ENCODE peak calls at places on chromosomes 3 and 15, in six cellular contexts. One of them, this sample, is unnamed.

GRCh38 chr15:79169531-79170123 is 79.0 kb upstream of the RASGRF1 start:
- DNase-seq in IMR-90: no peak
- DNase-seq in left lung: no peak
- DNase-seq in astrocyte: no peak
- DNase-seq in A549: no peak
- DNase-seq in mucosa of descending colon: no peak
- DNase-seq in this sample: no peak

GRCh38 chr15:33188159-33188558 is 6.4 kb downstream of the FMN1 start:
- DNase-seq in astrocyte: no peak
- DNase-seq in mucosa of descending colon: no peak
- DNase-seq in A549: no peak
- DNase-seq in IMR-90: no peak
- DNase-seq in left lung: no peak
- DNase-seq in this sample: no peak

GRCh38 chr15:90389513-90389912 is 1.5 kb downstream of the IQGAP1 start:
- DNase-seq in astrocyte: no peak
- DNase-seq in IMR-90: no peak
- DNase-seq in mucosa of descending colon: no peak
- DNase-seq in left lung: no peak
- DNase-seq in A549: no peak
- DNase-seq in this sample: no peak

GRCh38 chr3:46847744-46848143 is 15.5 kb downstream of the MYL3 start:
- DNase-seq in mucosa of descending colon: no peak
- DNase-seq in astrocyte: no peak
- DNase-seq in left lung: no peak
- DNase-seq in A549: no peak
- DNase-seq in IMR-90: no peak
- DNase-seq in this sample: peak; percentile 30

GRCh38 chr3:61944736-61945135 is 383.4 kb downstream of the PTPRG start:
- DNase-seq in A549: no peak
- DNase-seq in IMR-90: no peak
- DNase-seq in astrocyte: no peak
- DNase-seq in left lung: no peak
- DNase-seq in mucosa of descending colon: no peak
- DNase-seq in this sample: no peak

GRCh38 chr3:127953636-127954035 is 38.6 kb downstream of the KBTBD12 start:
- DNase-seq in astrocyte: peak; percentile 53
- DNase-seq in A549: no peak
- DNase-seq in left lung: no peak
- DNase-seq in mucosa of descending colon: no peak
- DNase-seq in IMR-90: peak; percentile 18
- DNase-seq in this sample: no peak

GRCh38 chr3:132596326-132596725 is 744 bp upstream of the ACKR4 start:
- DNase-seq in mucosa of descending colon: no peak
- DNase-seq in left lung: no peak
- DNase-seq in IMR-90: no peak
- DNase-seq in astrocyte: no peak
- DNase-seq in A549: no peak
- DNase-seq in this sample: no peak

GRCh38 chr15:26550880-26551279 is 222.0 kb downstream of the GABRB3 start:
- DNase-seq in astrocyte: no peak
- DNase-seq in left lung: no peak
- DNase-seq in IMR-90: no peak
- DNase-seq in A549: no peak
- DNase-seq in mucosa of descending colon: no peak
- DNase-seq in this sample: no peak

GRCh38 chr3:97763586-97764148 is 891 bp upstream of the ARL6 start:
- DNase-seq in mucosa of descending colon: no peak
- DNase-seq in astrocyte: no peak
- DNase-seq in IMR-90: peak; percentile 0
- DNase-seq in A549: peak; percentile 0
- DNase-seq in left lung: no peak
- DNase-seq in this sample: no peak

GRCh38 chr15:75597667-75598341 is 18.7 kb upstream of the PTPN9 start:
- DNase-seq in astrocyte: no peak
- DNase-seq in IMR-90: no peak
- DNase-seq in left lung: no peak
- DNase-seq in A549: peak; percentile 33
- DNase-seq in mucosa of descending colon: no peak
- DNase-seq in this sample: no peak

GRCh38 chr3:82610236-82610635 is 848.8 kb upstream of the GBE1 start:
- DNase-seq in astrocyte: peak; percentile 7
- DNase-seq in left lung: no peak
- DNase-seq in A549: no peak
- DNase-seq in IMR-90: no peak
- DNase-seq in mucosa of descending colon: no peak
- DNase-seq in this sample: no peak

GRCh38 chr15:89034305-89034704 is 54.0 kb upstream of the ABHD2 start:
- DNase-seq in A549: peak; percentile 62
- DNase-seq in astrocyte: no peak
- DNase-seq in IMR-90: peak; percentile 36
- DNase-seq in mucosa of descending colon: no peak
- DNase-seq in left lung: no peak
- DNase-seq in this sample: no peak

GRCh38 chr3:66261318-66261717 is 40.5 kb downstream of the SLC25A26 start:
- DNase-seq in IMR-90: peak; percentile 56
- DNase-seq in mucosa of descending colon: no peak
- DNase-seq in astrocyte: peak; percentile 38
- DNase-seq in left lung: no peak
- DNase-seq in A549: no peak
- DNase-seq in this sample: no peak

GRCh38 chr15:80514071-80514780 is 110.0 kb downstream of the ARNT2 start:
- DNase-seq in mucosa of descending colon: no peak
- DNase-seq in IMR-90: peak; percentile 75
- DNase-seq in astrocyte: peak; percentile 77
- DNase-seq in A549: no peak
- DNase-seq in left lung: no peak
- DNase-seq in this sample: no peak

GRCh38 chr15:61222010-61222409 is 7.1 kb downstream of the RORA start:
- DNase-seq in IMR-90: no peak
- DNase-seq in mucosa of descending colon: no peak
- DNase-seq in astrocyte: no peak
- DNase-seq in A549: no peak
- DNase-seq in left lung: no peak
- DNase-seq in this sample: no peak

GRCh38 chr3:9225268-9225667 is 24.2 kb downstream of the SRGAP3 start:
- DNase-seq in astrocyte: no peak
- DNase-seq in IMR-90: no peak
- DNase-seq in mucosa of descending colon: no peak
- DNase-seq in left lung: no peak
- DNase-seq in A549: no peak
- DNase-seq in this sample: no peak

GRCh38 chr3:158434412-158435038 is 136.5 kb upstream of the MLF1 start:
- DNase-seq in mucosa of descending colon: no peak
- DNase-seq in IMR-90: peak; percentile 60
- DNase-seq in astrocyte: peak; percentile 32
- DNase-seq in left lung: peak; percentile 33
- DNase-seq in A549: peak; percentile 72
- DNase-seq in this sample: no peak

GRCh38 chr15:60583946-60584345 is 105.0 kb upstream of the ICE2 start:
- DNase-seq in astrocyte: no peak
- DNase-seq in A549: peak; percentile 13
- DNase-seq in IMR-90: no peak
- DNase-seq in left lung: no peak
- DNase-seq in mucosa of descending colon: no peak
- DNase-seq in this sample: no peak

GRCh38 chr15:64279131-64279530 is 76.8 kb downstream of the CSNK1G1 start:
- DNase-seq in left lung: no peak
- DNase-seq in IMR-90: peak; percentile 49
- DNase-seq in astrocyte: peak; percentile 39
- DNase-seq in A549: no peak
- DNase-seq in mucosa of descending colon: no peak
- DNase-seq in this sample: no peak

GRCh38 chr15:58738051-58738707 is 11.3 kb downstream of the ADAM10 start:
- DNase-seq in IMR-90: peak; percentile 49
- DNase-seq in left lung: no peak
- DNase-seq in mucosa of descending colon: no peak
- DNase-seq in astrocyte: no peak
- DNase-seq in A549: no peak
- DNase-seq in this sample: no peak

GRCh38 chr15:38226867-38227266 is 25.8 kb upstream of the SPRED1 start:
- DNase-seq in IMR-90: peak; percentile 94
- DNase-seq in mucosa of descending colon: no peak
- DNase-seq in left lung: no peak
- DNase-seq in A549: peak; percentile 76
- DNase-seq in astrocyte: peak; percentile 87
- DNase-seq in this sample: no peak

GRCh38 chr3:129793356-129793755 is 100.2 kb downstream of the TMCC1 start:
- DNase-seq in astrocyte: no peak
- DNase-seq in mucosa of descending colon: no peak
- DNase-seq in A549: peak; percentile 11
- DNase-seq in IMR-90: no peak
- DNase-seq in left lung: no peak
- DNase-seq in this sample: no peak

GRCh38 chr3:108486910-108487309 is 23.5 kb downstream of the MYH15 start:
- DNase-seq in A549: peak; percentile 30
- DNase-seq in mucosa of descending colon: no peak
- DNase-seq in IMR-90: peak; percentile 71
- DNase-seq in left lung: no peak
- DNase-seq in astrocyte: peak; percentile 48
- DNase-seq in this sample: no peak

GRCh38 chr3:116280130-116280740 is 165.1 kb downstream of the LSAMP start:
- DNase-seq in astrocyte: no peak
- DNase-seq in mucosa of descending colon: no peak
- DNase-seq in A549: no peak
- DNase-seq in IMR-90: no peak
- DNase-seq in left lung: no peak
- DNase-seq in this sample: no peak

GRCh38 chr15:62549345-62549970 is 384.4 kb upstream of the C2CD4B start:
- DNase-seq in astrocyte: no peak
- DNase-seq in left lung: no peak
- DNase-seq in IMR-90: peak; percentile 33
- DNase-seq in A549: peak; percentile 76
- DNase-seq in mucosa of descending colon: no peak
- DNase-seq in this sample: no peak

GRCh38 chr15:33789141-33789540 is 179.2 kb upstream of the CHRM5 start:
- DNase-seq in left lung: no peak
- DNase-seq in astrocyte: no peak
- DNase-seq in mucosa of descending colon: no peak
- DNase-seq in A549: no peak
- DNase-seq in IMR-90: peak; percentile 36
- DNase-seq in this sample: no peak

GRCh38 chr3:114319453-114319852 is 25.6 kb downstream of the TIGIT start:
- DNase-seq in astrocyte: peak; percentile 83
- DNase-seq in mucosa of descending colon: no peak
- DNase-seq in IMR-90: peak; percentile 95
- DNase-seq in left lung: no peak
- DNase-seq in A549: peak; percentile 30
- DNase-seq in this sample: no peak

GRCh38 chr3:38031022-38031994 is 1.9 kb upstream of the PLCD1 start:
- DNase-seq in astrocyte: no peak
- DNase-seq in mucosa of descending colon: peak; percentile 82
- DNase-seq in A549: peak; percentile 66
- DNase-seq in IMR-90: no peak
- DNase-seq in left lung: peak; percentile 89
- DNase-seq in this sample: peak; percentile 92

GRCh38 chr3:69389520-69390248 is 3.8 kb upstream of the FRMD4B start:
- DNase-seq in mucosa of descending colon: no peak
- DNase-seq in left lung: no peak
- DNase-seq in IMR-90: no peak
- DNase-seq in A549: no peak
- DNase-seq in astrocyte: no peak
- DNase-seq in this sample: no peak

DNA sequence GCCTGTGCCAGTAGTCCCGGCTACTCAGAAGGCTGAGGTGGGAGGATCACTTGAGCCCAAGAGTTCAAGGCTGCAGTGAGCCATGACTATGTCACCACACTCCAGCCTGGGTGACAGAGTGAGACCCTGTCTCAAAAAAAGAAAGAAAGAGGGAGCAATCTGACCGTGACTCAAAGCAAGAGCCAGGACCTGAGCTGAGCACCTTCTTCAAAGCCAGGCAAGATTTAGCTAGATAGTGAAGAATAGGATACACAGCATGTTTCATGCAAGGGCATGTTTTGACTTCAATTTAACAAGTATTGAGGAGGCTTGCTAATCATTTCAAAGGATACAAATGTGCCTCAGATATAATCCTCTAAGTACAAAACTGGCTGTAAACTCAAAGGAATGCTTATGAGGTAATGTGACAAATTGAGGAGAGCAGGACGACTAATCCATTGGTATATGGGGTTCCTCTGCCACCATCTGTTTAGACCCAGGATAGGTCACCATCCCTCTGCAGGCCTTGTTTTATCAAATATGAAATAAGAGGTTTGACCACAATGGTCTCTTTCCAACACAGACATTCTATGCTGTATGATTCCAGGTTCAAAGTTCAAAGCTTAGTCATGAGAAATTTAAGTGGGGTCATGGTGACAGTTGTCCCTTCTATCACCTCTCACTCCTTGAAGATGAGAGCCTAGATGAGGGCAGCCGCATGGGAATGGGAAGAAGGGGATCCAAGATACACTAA is 33.2 kb downstream of the RAB27A start:
- DNase-seq in left lung: no peak
- DNase-seq in IMR-90: peak; percentile 33
- DNase-seq in A549: no peak
- DNase-seq in mucosa of descending colon: no peak
- DNase-seq in astrocyte: peak; percentile 13
- DNase-seq in this sample: no peak
- TF ChIP-seq CTCF in left lung: no peak
- TF ChIP-seq CTCF in IMR-90: no peak
- TF ChIP-seq CTCF in A549: no peak
- TF ChIP-seq CTCF in mucosa of descending colon: no peak
- TF ChIP-seq CTCF in astrocyte: no peak
- TF ChIP-seq CTCF in this sample: no peak

GRCh38 chr3:14225421-14225820 is 46.8 kb downstream of the LSM3 start:
- DNase-seq in mucosa of descending colon: peak; percentile 57
- DNase-seq in astrocyte: no peak
- DNase-seq in A549: no peak
- DNase-seq in left lung: no peak
- DNase-seq in IMR-90: no peak
- DNase-seq in this sample: no peak
- H3K4me3 ChIP-seq in mucosa of descending colon: no peak overlapping the region
- H3K4me3 ChIP-seq in astrocyte: no peak overlapping the region
- H3K4me3 ChIP-seq in A549: no peak overlapping the region
- H3K4me3 ChIP-seq in left lung: no peak overlapping the region
- H3K4me3 ChIP-seq in IMR-90: no peak overlapping the region
- H3K4me3 ChIP-seq in this sample: no peak overlapping the region

DNA sequence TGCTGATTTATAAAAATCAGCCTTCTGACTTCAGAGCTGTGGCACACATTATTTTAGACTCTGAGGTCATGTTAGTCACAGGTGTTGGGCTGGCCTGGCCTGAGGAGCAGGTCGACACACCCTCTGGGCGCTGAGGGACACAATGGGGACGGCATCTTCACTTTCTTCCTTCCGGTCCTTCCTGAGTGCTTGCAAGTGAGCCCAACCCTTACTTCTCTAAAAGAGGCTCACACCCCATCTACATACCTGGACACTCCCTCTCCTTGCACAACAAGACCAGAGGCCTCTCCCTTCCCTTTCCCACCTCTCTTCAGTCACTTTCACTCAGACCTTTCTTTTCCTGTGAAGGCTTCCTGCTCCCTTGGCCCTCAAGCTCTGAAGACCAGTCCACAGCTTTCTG is 85.4 kb downstream of the XXYLT1 start:
- DNase-seq in left lung: peak; percentile 61
- DNase-seq in A549: no peak
- DNase-seq in mucosa of descending colon: no peak
- DNase-seq in IMR-90: no peak
- DNase-seq in astrocyte: no peak
- DNase-seq in this sample: no peak
- H3K4me1 ChIP-seq in left lung: peaks cover 47% of the 10 kb centered on the region
- H3K4me1 ChIP-seq in A549: peaks cover 12% of the 10 kb centered on the region
- H3K4me1 ChIP-seq in mucosa of descending colon: no peaks in the 10 kb centered on the region
- H3K4me1 ChIP-seq in IMR-90: peaks cover 24% of the 10 kb centered on the region
- H3K4me1 ChIP-seq in astrocyte: peaks cover 37% of the 10 kb centered on the region
- H3K4me1 ChIP-seq in this sample: peaks cover 3% of the 10 kb centered on the region

GRCh38 chr3:112437146-112438022 is 61.9 kb downstream of the BTLA start:
- DNase-seq in astrocyte: peak; percentile 6
- DNase-seq in IMR-90: peak; percentile 58
- DNase-seq in A549: peak; percentile 45
- DNase-seq in mucosa of descending colon: no peak
- DNase-seq in left lung: no peak
- DNase-seq in this sample: peak; percentile 53
- TF ChIP-seq CTCF in astrocyte: peak; percentile 50
- TF ChIP-seq CTCF in IMR-90: peak; percentile 56
- TF ChIP-seq CTCF in A549: peak; percentile 14
- TF ChIP-seq CTCF in mucosa of descending colon: no peak
- TF ChIP-seq CTCF in left lung: no peak
- TF ChIP-seq CTCF in this sample: peak; percentile 29

This sample was measured in kidney.